ENCODE peak calls at places on chromosomes 12 and 14, in seven cellular contexts. U, D, R, F, L, I and X are unnamed samples.

GRCh38 chr14:105300542-105301102 is at the start of gene BRF1:
- DNase-seq in U (peak; percentile 99), D (peak; percentile 79), R (peak; percentile 96), F (peak; percentile 97), L (peak; percentile 98), I (peak; percentile 67), X (peak; percentile 97)

GRCh38 chr12:85016423-85016822 is 19.7 kb downstream of the TSPAN19 start:
- DNase-seq in U (no peak), D (peak; percentile 95), R (peak; percentile 92), F (no peak), L (no peak), I (peak; percentile 90), X (no peak)

GRCh38 chr14:105099778-105100177 is 34.5 kb upstream of the GPR132 start:
- DNase-seq in U (no peak), D (no peak), R (no peak), F (no peak), L (no peak), I (no peak), X (peak; percentile 14)

GRCh38 chr14:58549358-58549757 is 88.4 kb upstream of the DACT1 start:
- DNase-seq in U (no peak), D (no peak), R (no peak), F (no peak), L (no peak), I (no peak), X (no peak)

GRCh38 chr12:131164096-131164872 is 210.6 kb downstream of the ADGRD1 start:
- DNase-seq in U (no peak), D (no peak), R (no peak), F (no peak), L (no peak), I (peak; percentile 26), X (peak; percentile 11)

GRCh38 chr12:2083561-2083960 is 30.8 kb downstream of the CACNA1C start:
- DNase-seq in U (no peak), D (no peak), R (no peak), F (no peak), L (no peak), I (no peak), X (no peak)

GRCh38 chr12:102765736-102766135 is 151.3 kb downstream of the PAH start:
- DNase-seq in U (no peak), D (peak; percentile 49), R (peak; percentile 52), F (no peak), L (no peak), I (no peak), X (no peak)

GRCh38 chr14:75238728-75239455 is 39.7 kb upstream of the FOS start:
- DNase-seq in U (no peak), D (no peak), R (no peak), F (no peak), L (no peak), I (no peak), X (no peak)

GRCh38 chr12:47803196-47803875 is 16.4 kb downstream of the HDAC7 start:
- DNase-seq in U (no peak), D (no peak), R (no peak), F (no peak), L (no peak), I (peak; percentile 52), X (no peak)

GRCh38 chr14:95153866-95154265 is 3.5 kb downstream of the DICER1 start:
- DNase-seq in U (no peak), D (no peak), R (no peak), F (no peak), L (no peak), I (no peak), X (no peak)
- H3K4me3 ChIP-seq in U (no peak overlapping the region), D (no peak overlapping the region), R (no peak overlapping the region), F (no peak overlapping the region), L (no peak overlapping the region), I (no peak overlapping the region), X (no peak overlapping the region)

GRCh38 chr14:99190696-99191662 is 81.0 kb downstream of the BCL11B start:
- DNase-seq in U (no peak), D (no peak), R (no peak), F (no peak), L (no peak), I (peak; percentile 42), X (no peak)
- TF ChIP-seq CTCF in U (no peak), D (peak; percentile 24), R (no peak), F (no peak), L (no peak), I (peak; percentile 33), X (no peak)

GRCh38 chr14:32364941-32365340 is 35.8 kb downstream of the AKAP6 start:
- DNase-seq in U (no peak), D (no peak), R (no peak), F (no peak), L (no peak), I (no peak), X (no peak)

GRCh38 chr14:32366995-32367394 is 37.9 kb downstream of the AKAP6 start:
- DNase-seq in U (no peak), D (peak; percentile 14), R (peak; percentile 55), F (no peak), L (no peak), I (no peak), X (no peak)

GRCh38 chr14:32367501-32367900 is 38.4 kb downstream of the AKAP6 start:
- DNase-seq in U (no peak), D (no peak), R (no peak), F (no peak), L (no peak), I (no peak), X (no peak)

GRCh38 chr14:32368107-32368506 is 39.0 kb downstream of the AKAP6 start:
- DNase-seq in U (no peak), D (no peak), R (no peak), F (no peak), L (no peak), I (no peak), X (no peak)

DNA sequence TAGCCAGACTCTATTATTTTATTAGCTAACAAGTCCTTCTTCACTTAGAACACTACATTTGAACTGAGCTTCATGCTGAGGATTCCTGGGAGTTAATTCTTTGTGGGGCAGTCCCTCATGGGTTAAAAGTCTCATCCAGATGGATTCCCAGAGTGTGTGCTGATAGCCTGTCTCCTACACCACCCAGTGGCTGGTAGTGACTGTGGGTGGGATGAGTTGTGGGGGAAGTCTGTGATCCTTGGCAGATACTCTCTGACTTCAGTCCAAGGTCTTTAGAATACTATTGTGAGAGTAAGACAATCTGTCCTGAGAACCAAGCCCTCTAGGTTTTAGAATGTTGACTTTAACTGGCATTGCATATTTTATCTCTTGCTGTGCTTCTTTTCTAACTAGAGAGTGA is 37.2 kb downstream of the AKAP6 start:
- DNase-seq in U (no peak), D (peak; percentile 69), R (peak; percentile 51), F (no peak), L (no peak), I (no peak), X (no peak)
- H3K4me3 ChIP-seq in U (no peak overlapping the region), D (no peak overlapping the region), R (no peak overlapping the region), F (no peak overlapping the region), L (no peak overlapping the region), I (no peak overlapping the region), X (no peak overlapping the region)

DNA sequence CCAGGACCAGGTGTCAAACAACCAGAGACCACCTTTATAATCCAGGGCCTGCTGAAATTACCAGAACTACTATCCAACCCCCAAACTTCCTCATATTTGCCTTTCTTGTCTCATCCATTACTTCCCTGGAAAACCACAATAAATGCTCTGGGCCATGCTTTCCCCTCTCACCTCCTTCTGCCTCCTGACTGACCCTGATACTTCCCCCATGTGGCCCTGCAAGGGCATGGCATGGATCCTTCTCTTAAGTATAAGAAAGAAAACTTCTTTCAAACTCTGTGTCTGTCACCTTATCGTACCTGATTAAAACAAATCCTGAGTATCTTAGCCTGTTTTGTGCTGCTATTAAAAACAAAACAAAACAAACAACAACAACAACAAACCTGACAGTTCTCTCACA is 44.7 kb upstream of the CRACR2A start:
- DNase-seq in U (no peak), D (no peak), R (peak; percentile 3), F (no peak), L (no peak), I (peak; percentile 17), X (no peak)
- TF ChIP-seq CTCF in U (no peak), D (peak; percentile 38), R (peak; percentile 25), F (no peak), L (no peak), I (peak; percentile 8), X (no peak)